ENCODE peak calls at places on chromosomes 16 and 17, in four cellular contexts. K, B, N and T are unnamed samples.
A peak's percentile ranks its signal among the peaks of the same experiment; 100 is the strongest.

GRCh38 chr16:66275795-66276428 is 90.6 kb upstream of the CDH5 start:
- DNase-seq in B (peak; percentile 70), K (no peak), N (no peak), T (peak; percentile 89)

GRCh38 chr16:11431915-11432465 is 86.7 kb downstream of the RMI2 start:
- DNase-seq in B (no peak), K (no peak), N (no peak), T (no peak)

GRCh38 chr17:34703533-34703932 is 124.2 kb downstream of the TMEM132E start:
- DNase-seq in K (no peak), N (no peak), B (peak; percentile 96), T (peak; percentile 93)

GRCh38 chr17:37698132-37698615 is 46.7 kb downstream of the HNF1B start:
- DNase-seq in B (no peak), N (no peak), K (no peak), T (no peak)

GRCh38 chr17:31724619-31725018 is 134.4 kb downstream of the COPRS start:
- DNase-seq in B (no peak), K (no peak), N (no peak), T (no peak)

GRCh38 chr16:66386629-66387622 is 20.4 kb downstream of the CDH5 start:
- DNase-seq in N (no peak), B (no peak), K (no peak), T (no peak)

GRCh38 chr16:89965447-89966225 is 17.1 kb downstream of the DEF8 start:
- DNase-seq in N (no peak), B (no peak), K (no peak), T (no peak)

GRCh38 chr17:31453896-31454295 is 62.4 kb downstream of the RAB11FIP4 start:
- DNase-seq in N (no peak), K (no peak), B (no peak), T (no peak)

GRCh38 chr17:67606471-67606870 is 111.3 kb upstream of the NOL11 start:
- DNase-seq in K (peak; percentile 21), N (no peak), B (no peak), T (no peak)

GRCh38 chr16:54175169-54175551 is 111.4 kb downstream of the IRX3 start:
- DNase-seq in B (no peak), N (no peak), K (no peak), T (no peak)

GRCh38 chr16:67395458-67396158 is 2.3 kb upstream of the TPPP3 start:
- DNase-seq in K (no peak), N (no peak), B (peak; percentile 67), T (no peak)

GRCh38 chr17:81411305-81411704 is 16.0 kb downstream of the BAHCC1 start:
- DNase-seq in N (no peak), K (no peak), B (no peak), T (no peak)

GRCh38 chr17:82627827-82628226 is 20.4 kb downstream of the WDR45B start:
- DNase-seq in K (no peak), N (no peak), B (no peak), T (no peak)

GRCh38 chr16:24969071-24969470 is 46.1 kb downstream of the ARHGAP17 start:
- DNase-seq in B (no peak), K (no peak), N (no peak), T (no peak)

GRCh38 chr17:42422412-42422957 is 571 bp downstream of the CAVIN1 start:
- DNase-seq in N (no peak), B (peak; percentile 57), K (peak; percentile 50), T (peak; percentile 70)

GRCh38 chr17:72412650-72413076 is 291.8 kb downstream of the SOX9 start:
- DNase-seq in B (no peak), K (no peak), N (no peak), T (no peak)

GRCh38 chr16:69318177-69318910 is 7.2 kb downstream of the VPS4A start:
- DNase-seq in N (no peak), B (no peak), K (no peak), T (no peak)

GRCh38 chr17:58328195-58329034 is at the start of gene TSPOAP1:
- DNase-seq in K (no peak), B (peak; percentile 90), N (peak; percentile 46), T (peak; percentile 86)

GRCh38 chr16:3094289-3095027 is 4.6 kb downstream of the ZSCAN10 start:
- DNase-seq in N (peak; percentile 44), B (peak; percentile 68), K (no peak), T (peak; percentile 86)

GRCh38 chr17:76670708-76671122 is 27.2 kb upstream of the ST6GALNAC1 start:
- DNase-seq in B (no peak), K (no peak), N (no peak), T (no peak)

GRCh38 chr16:67177743-67178699 is 5.7 kb downstream of the MATCAP1 start:
- DNase-seq in B (peak; percentile 87), N (peak; percentile 53), K (peak; percentile 69), T (peak; percentile 98)

GRCh38 chr17:16281351-16281750 is 64.3 kb downstream of the PIGL start:
- DNase-seq in K (no peak), N (no peak), B (no peak), T (no peak)

GRCh38 chr17:17934214-17934613 is 38.0 kb downstream of the TOM1L2 start:
- DNase-seq in B (no peak), K (no peak), N (no peak), T (no peak)

GRCh38 chr17:48051706-48052486 is 3.7 kb downstream of the NFE2L1 start:
- DNase-seq in B (peak; percentile 28), N (no peak), K (peak; percentile 63), T (peak; percentile 43)

GRCh38 chr17:42667088-42667951 is 8.2 kb downstream of the TUBG2 start:
- DNase-seq in B (no peak), K (peak; percentile 70), N (no peak), T (no peak)

GRCh38 chr17:12256380-12256995 is 235.8 kb downstream of the MAP2K4 start:
- DNase-seq in N (no peak), B (peak; percentile 64), K (no peak), T (peak; percentile 61)